ENCODE peak calls at places on chromosomes 6 and 20, in nine cellular contexts. H is left ventricle myocardium inferior, S is dorsolateral prefrontal cortex, U is spleen, F is coronary artery, C is WERI-Rb-1, D is GM12865, N is HFF-Myc, W is A549. X is an unnamed sample.

GRCh38 chr6:156791261-156791850 is 14.2 kb downstream of the ARID1B start:
- DNase-seq in F (no peak), H (no peak), U (no peak), C (peak; percentile 38), N (no peak), W (no peak), S (no peak), D (peak; percentile 84), X (peak; percentile 79)

GRCh38 chr20:21693322-21693721 is 12.1 kb upstream of the PAX1 start:
- DNase-seq in H (no peak), N (no peak), D (peak; percentile 23), F (no peak), U (no peak), W (peak; percentile 31), S (no peak), C (no peak), X (no peak)

GRCh38 chr6:150549577-150550184 is 50.0 kb upstream of the PLEKHG1 start:
- DNase-seq in C (no peak), W (no peak), N (no peak), H (no peak), U (no peak), S (no peak), F (no peak), D (no peak), X (no peak)

GRCh38 chr6:35564733-35565132 is 52.0 kb upstream of the TULP1 start:
- DNase-seq in W (no peak), F (no peak), C (no peak), U (no peak), S (no peak), D (no peak), N (no peak), H (no peak), X (no peak)

GRCh38 chr6:170434114-170434820 is 118.8 kb downstream of the PSMB1 start:
- DNase-seq in F (no peak), H (no peak), D (no peak), W (no peak), C (no peak), U (no peak), S (no peak), N (no peak), X (no peak)

GRCh38 chr6:32369678-32370077 is 2.0 kb downstream of the TSBP1 start:
- DNase-seq in C (no peak), N (peak; percentile 32), F (no peak), D (no peak), H (no peak), W (peak; percentile 36), U (no peak), S (no peak), X (peak; percentile 73)

GRCh38 chr20:63178889-63179751 is 36.8 kb downstream of the YTHDF1 start:
- DNase-seq in F (no peak), N (no peak), U (peak; percentile 87), H (peak; percentile 28), S (peak; percentile 55), W (peak; percentile 49), C (peak; percentile 95), D (peak; percentile 71), X (peak; percentile 9)

GRCh38 chr6:7974932-7975763 is 64.6 kb upstream of the TXNDC5 start:
- DNase-seq in D (peak; percentile 28), S (peak; percentile 91), N (peak; percentile 45), F (peak; percentile 82), C (no peak), W (peak; percentile 93), U (peak; percentile 82), H (peak; percentile 84), X (peak; percentile 94)

GRCh38 chr6:36874016-36874442 is 574 bp downstream of the PPIL1 start:
- DNase-seq in S (no peak), F (no peak), U (no peak), C (no peak), D (no peak), H (no peak), W (no peak), N (no peak), X (peak; percentile 43)

GRCh38 chr6:37783831-37784584 is 35.5 kb upstream of the ZFAND3 start:
- DNase-seq in C (no peak), U (no peak), W (no peak), F (no peak), H (peak; percentile 25), S (peak; percentile 35), D (no peak), N (no peak), X (peak; percentile 26)

GRCh38 chr20:53652090-53652858 is 58.6 kb upstream of the ZNF217 start:
- DNase-seq in W (peak; percentile 38), N (no peak), D (peak; percentile 91), C (no peak), F (no peak), S (no peak), H (no peak), U (no peak), X (peak; percentile 24)

GRCh38 chr20:53654932-53655674 is 61.5 kb upstream of the ZNF217 start:
- DNase-seq in D (peak; percentile 62), N (no peak), U (no peak), H (no peak), C (no peak), S (no peak), W (peak; percentile 53), F (no peak), X (peak; percentile 20)

GRCh38 chr20:53655909-53656652 is 62.4 kb upstream of the ZNF217 start:
- DNase-seq in W (no peak), D (peak; percentile 74), N (no peak), S (no peak), U (no peak), H (no peak), F (no peak), C (no peak), X (peak; percentile 35)

GRCh38 chr20:53656653-53657288 is 63.1 kb upstream of the ZNF217 start:
- DNase-seq in H (no peak), D (peak; percentile 36), U (no peak), N (no peak), W (no peak), S (no peak), C (no peak), F (no peak), X (peak; percentile 71)

GRCh38 chr20:53652859-53653520 is 59.4 kb upstream of the ZNF217 start:
- DNase-seq in F (no peak), C (no peak), S (no peak), N (no peak), W (no peak), D (peak; percentile 67), U (no peak), H (no peak), X (no peak)
- H3K4me3 ChIP-seq in F (no peak overlapping the region), C (no peak overlapping the region), S (no peak overlapping the region), N (no peak overlapping the region), W (no peak overlapping the region), D (peak overlapping the region; percentile 57), U (no peak overlapping the region), H (peak overlapping the region; percentile 37), X (no peak overlapping the region)

GRCh38 chr20:36507746-36508145 is 33.6 kb upstream of the MYL9 start:
- DNase-seq in N (no peak), S (no peak), U (no peak), C (no peak), D (no peak), H (no peak), W (no peak), F (no peak), X (no peak)

GRCh38 chr20:36501367-36502006 is 39.8 kb upstream of the MYL9 start:
- DNase-seq in N (no peak), U (no peak), W (no peak), F (no peak), D (peak; percentile 29), H (no peak), S (no peak), C (no peak), X (no peak)

GRCh38 chr20:36504295-36504694 is 37.0 kb upstream of the MYL9 start:
- DNase-seq in D (no peak), F (no peak), H (no peak), C (no peak), N (no peak), S (no peak), W (no peak), U (no peak), X (no peak)

GRCh38 chr20:36506253-36506652 is 35.1 kb upstream of the MYL9 start:
- DNase-seq in D (peak; percentile 41), H (no peak), S (no peak), W (peak; percentile 40), U (no peak), F (no peak), C (no peak), N (no peak), X (peak; percentile 29)
- TF ChIP-seq CTCF in D (peak; percentile 33), H (peak; percentile 39), S (no peak), W (peak; percentile 46), U (peak; percentile 28), F (no peak), C (peak; percentile 43), N (peak; percentile 42), X (peak; percentile 51)

GRCh38 chr6:141242957-141243356 is 889.8 kb upstream of the GJE1 start:
- DNase-seq in F (no peak), W (no peak), D (no peak), U (no peak), S (no peak), N (no peak), C (no peak), H (no peak), X (no peak)

GRCh38 chr6:141252828-141253608 is 879.7 kb upstream of the GJE1 start:
- DNase-seq in C (no peak), W (no peak), H (no peak), D (no peak), S (no peak), N (no peak), U (no peak), F (no peak), X (peak; percentile 43)

GRCh38 chr6:141244366-141244765 is 888.4 kb upstream of the GJE1 start:
- DNase-seq in H (no peak), F (no peak), C (peak; percentile 24), W (no peak), D (no peak), S (no peak), U (no peak), N (peak; percentile 3), X (no peak)

GRCh38 chr6:141248056-141248799 is 884.5 kb upstream of the GJE1 start:
- DNase-seq in D (peak; percentile 35), H (no peak), S (no peak), F (no peak), U (no peak), N (no peak), C (no peak), W (no peak), X (no peak)
- H3K4me3 ChIP-seq in D (no peak overlapping the region), H (no peak overlapping the region), S (no peak overlapping the region), F (no peak overlapping the region), U (no peak overlapping the region), N (no peak overlapping the region), C (no peak overlapping the region), W (no peak overlapping the region), X (no peak overlapping the region)

GRCh38 chr20:54984104-54984448 is 508.7 kb downstream of the DOK5 start:
- DNase-seq in F (no peak), D (no peak), C (no peak), W (no peak), U (no peak), H (no peak), N (no peak), S (no peak), X (no peak)

GRCh38 chr20:54981181-54981580 is 505.8 kb downstream of the DOK5 start:
- DNase-seq in C (no peak), D (no peak), N (no peak), S (no peak), H (no peak), W (no peak), U (no peak), F (no peak), X (no peak)

GRCh38 chr20:54985100-54985499 is 509.7 kb downstream of the DOK5 start:
- DNase-seq in W (no peak), S (no peak), F (no peak), D (no peak), C (no peak), H (no peak), N (no peak), U (no peak), X (no peak)

GRCh38 chr20:54980321-54980960 is 505.0 kb downstream of the DOK5 start:
- DNase-seq in U (no peak), C (no peak), N (no peak), F (no peak), H (no peak), D (peak; percentile 2), S (no peak), W (peak; percentile 12), X (no peak)
- TF ChIP-seq CTCF in U (no peak), C (no peak), N (no peak), F (no peak), H (peak; percentile 45), D (peak; percentile 8), S (peak; percentile 28), W (peak; percentile 29), X (no peak)

X was measured in cardiac fibroblast.